ENCODE peak calls at places on chromosome 19, in nine cellular contexts. J is WERI-Rb-1, E is PC-9, U is uterus, Z is right lobe of liver, F is ascending aorta, Q is aorta, D is psoas muscle, C is mesenchymal stem cell. R is an unnamed sample. For H3K36me3, the result is how much of the 10 kb centered on the place peaks cover.

GRCh38 chr19:58330458-58330857 is 3.7 kb downstream of the ZSCAN22 start:
- DNase-seq in J (no peak), E (peak), U (no peak), Z (no peak), F (no peak), Q (no peak), D (no peak), C (peak), R (no peak)

GRCh38 chr19:39430675-39431593 is 4.8 kb downstream of the RPS16 start:
- DNase-seq in J (no peak), E (peak), U (no peak), Z (no peak), F (peak), Q (peak), D (no peak), C (peak), R (no peak)

GRCh38 chr19:33750587-33751385 is 45.9 kb upstream of the KCTD15 start:
- DNase-seq in J (peak), E (no peak), U (no peak), Z (no peak), F (no peak), Q (no peak), D (no peak), C (no peak), R (no peak)

GRCh38 chr19:2271516-2272103 is 10.4 kb downstream of the PEAK3 start:
- DNase-seq in J (no peak), E (no peak), U (peak), Z (peak), F (peak), Q (peak), D (peak), C (peak), R (no peak)

GRCh38 chr19:9251236-9251635 is 506 bp downstream of the OR7E24 start:
- DNase-seq in J (no peak), E (no peak), U (no peak), Z (no peak), F (no peak), Q (no peak), D (no peak), C (no peak), R (no peak)

GRCh38 chr19:51026554-51026831 is at the start of gene KLK11:
- DNase-seq in J (no peak), E (peak), U (no peak), Z (no peak), F (no peak), Q (no peak), D (no peak), C (no peak), R (no peak)

GRCh38 chr19:39408392-39409206 is 2.0 kb downstream of the ZFP36 start:
- DNase-seq in J (no peak), E (no peak), U (peak), Z (peak), F (peak), Q (no peak), D (no peak), C (peak), R (no peak)

GRCh38 chr19:12596927-12597548 is 13.6 kb downstream of the ZNF490 start:
- DNase-seq in J (no peak), E (no peak), U (no peak), Z (peak), F (no peak), Q (no peak), D (no peak), C (no peak), R (no peak)

GRCh38 chr19:13956365-13956744 is 4.0 kb downstream of the DCAF15 start:
- DNase-seq in J (no peak), E (no peak), U (no peak), Z (peak), F (no peak), Q (no peak), D (no peak), C (no peak), R (no peak)

GRCh38 chr19:3361384-3362216 is 4.8 kb upstream of the NFIC start:
- DNase-seq in J (no peak), E (no peak), U (no peak), Z (no peak), F (no peak), Q (no peak), D (no peak), C (peak), R (no peak)

GRCh38 chr19:32219392-32219791 is 126.0 kb upstream of the ZNF507 start:
- DNase-seq in J (no peak), E (no peak), U (no peak), Z (no peak), F (no peak), Q (no peak), D (no peak), C (no peak), R (peak)
- H3K4me3 ChIP-seq in J (no peak), E (no peak), U (no peak), Z (no peak), F (no peak), Q (no peak), D (no peak), C (no peak), R (no peak)

DNA sequence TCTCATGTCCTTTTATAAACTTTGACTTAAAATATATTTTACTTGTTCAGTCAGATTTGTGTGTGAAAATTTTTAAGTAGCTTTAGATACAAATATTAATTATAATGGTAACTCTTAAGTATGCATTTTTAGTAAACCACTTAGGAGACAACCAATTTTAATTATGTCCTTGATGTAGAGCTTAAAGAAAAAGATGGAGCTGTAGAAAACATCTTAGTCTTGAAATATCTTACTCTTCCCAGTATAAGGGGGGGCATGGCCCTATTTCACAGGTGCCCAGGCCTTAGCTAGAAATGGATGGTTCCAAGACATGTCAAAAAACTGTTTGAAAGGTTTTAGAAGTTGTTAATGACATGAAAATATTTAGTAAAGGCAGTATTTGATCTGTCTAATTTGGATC is 43.4 kb upstream of the CEACAM21 start:
- DNase-seq in J (no peak), E (no peak), U (no peak), Z (no peak), F (no peak), Q (no peak), D (no peak), C (no peak), R (no peak)
- H3K36me3 ChIP-seq in J (under half), E (under half), U (under half), Z (under half), F (under half), Q (under half), D (under half), C (under half), R (under half)

DNA sequence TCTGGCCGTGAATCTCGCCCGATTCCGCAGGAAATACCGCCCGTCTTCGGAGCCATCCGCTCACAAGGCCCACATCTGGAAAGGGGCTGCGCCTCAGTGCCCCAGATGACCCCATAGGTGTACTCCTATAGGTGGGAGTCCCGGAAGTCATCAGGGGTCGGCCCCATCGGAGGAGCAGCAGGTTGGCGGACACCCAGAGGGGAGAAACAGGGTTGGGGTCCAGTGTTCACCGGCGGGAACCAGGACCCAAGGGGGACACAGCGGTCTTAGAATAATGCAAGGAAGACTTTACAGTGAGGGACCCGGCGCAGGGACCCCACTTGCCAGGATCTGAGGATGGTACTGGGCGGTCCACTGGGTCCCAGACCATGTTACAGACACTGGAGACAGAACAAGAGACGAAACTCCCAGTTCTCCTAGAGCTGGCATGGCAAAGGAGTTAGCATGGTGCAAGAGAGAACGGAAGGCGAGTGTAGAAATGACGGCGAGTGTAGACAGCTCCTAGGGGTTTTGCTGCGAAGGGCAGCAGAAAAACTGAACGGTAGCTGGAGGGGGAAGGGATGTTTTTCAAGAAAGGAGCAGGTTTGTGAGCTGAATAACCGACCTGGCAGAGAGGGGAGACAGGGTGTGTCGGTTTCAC is 4.2 kb upstream of the RGL3 start:
- DNase-seq in J (no peak), E (no peak), U (no peak), Z (no peak), F (no peak), Q (no peak), D (no peak), C (no peak), R (no peak)
- H3K4me3 ChIP-seq in J (no peak), E (peak), U (no peak), Z (no peak), F (no peak), Q (no peak), D (no peak), C (no peak), R (no peak)

DNA sequence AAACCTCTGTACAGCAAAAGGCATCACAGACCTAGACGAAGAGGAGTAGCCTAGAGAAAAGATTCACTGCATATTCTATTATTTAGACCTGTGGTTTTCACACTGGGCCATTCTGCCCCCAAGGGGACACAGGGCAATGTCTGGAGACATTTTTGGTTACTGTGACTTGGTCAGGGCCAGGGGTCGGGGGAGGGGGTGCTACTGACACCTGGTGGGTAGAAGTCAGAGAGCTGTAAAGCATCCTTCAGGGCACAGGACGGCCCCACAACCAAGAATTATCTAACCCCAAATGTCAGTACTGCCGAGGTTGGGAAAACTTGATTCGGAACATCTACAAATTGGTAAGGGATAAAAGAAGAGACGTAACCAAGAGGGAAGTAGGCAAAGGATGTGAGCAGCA is 11.3 kb downstream of the ELAVL1 start:
- DNase-seq in J (no peak), E (no peak), U (no peak), Z (no peak), F (no peak), Q (no peak), D (no peak), C (no peak), R (no peak)
- H3K36me3 ChIP-seq in J (under half), E (under half), U (under half), Z (under half), F (under half), Q (under half), D (under half), C (under half), R (under half)

GRCh38 chr19:38081547-38082255 is 142.3 kb downstream of the DPF1 start:
- DNase-seq in J (no peak), E (no peak), U (no peak), Z (no peak), F (no peak), Q (no peak), D (no peak), C (no peak), R (no peak)
- H3K4me3 ChIP-seq in J (no peak), E (no peak), U (no peak), Z (no peak), F (no peak), Q (no peak), D (no peak), C (no peak), R (no peak)

GRCh38 chr19:16869331-16869972 is 19.3 kb upstream of the F2RL3 start:
- DNase-seq in J (no peak), E (no peak), U (no peak), Z (no peak), F (no peak), Q (no peak), D (no peak), C (no peak), R (no peak)
- H3K36me3 ChIP-seq in J (half or more), E (under half), U (under half), Z (half or more), F (half or more), Q (under half), D (under half), C (half or more), R (half or more)

DNA sequence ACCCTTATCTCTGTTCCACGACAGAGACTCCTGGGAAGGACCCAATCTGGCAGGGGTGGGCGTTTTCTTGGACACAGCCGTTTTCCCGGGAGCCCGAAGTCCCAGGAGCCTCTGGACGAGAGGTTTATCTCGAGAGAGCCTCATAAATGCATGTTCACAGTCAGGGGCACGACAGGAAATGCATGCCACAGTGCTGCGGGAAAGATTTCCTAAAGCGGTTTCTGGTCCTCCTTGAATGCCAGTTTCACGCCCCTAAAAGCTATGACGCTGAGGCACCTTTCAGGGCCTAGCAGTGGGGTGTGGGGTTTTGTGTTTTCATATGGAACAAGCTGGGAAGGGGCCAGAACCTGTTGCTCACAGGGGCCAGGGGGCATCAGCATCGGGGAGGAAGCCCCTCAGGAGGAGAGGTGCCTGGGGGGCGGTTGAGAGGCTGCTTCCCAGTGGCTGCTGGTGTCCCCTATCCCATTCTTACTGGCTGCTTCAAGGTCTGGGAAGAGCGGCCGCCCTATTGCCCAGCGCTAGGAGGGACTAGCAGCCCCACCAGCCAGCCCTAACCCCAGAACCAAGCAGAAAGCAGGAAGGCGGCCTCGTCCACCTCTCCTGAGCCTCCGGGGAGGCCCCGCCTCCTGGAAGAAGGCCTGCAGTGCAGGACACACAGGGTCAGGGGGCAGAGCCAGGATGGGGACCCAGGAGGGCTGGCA is 157.0 kb downstream of the KDM4B start:
- DNase-seq in J (no peak), E (no peak), U (no peak), Z (no peak), F (no peak), Q (no peak), D (no peak), C (peak), R (no peak)
- H3K4me3 ChIP-seq in J (no peak), E (no peak), U (no peak), Z (no peak), F (no peak), Q (no peak), D (no peak), C (no peak), R (no peak)

GRCh38 chr19:48596237-48596636 is 10.3 kb upstream of the SPACA4 start:
- DNase-seq in J (no peak), E (no peak), U (no peak), Z (no peak), F (no peak), Q (no peak), D (no peak), C (no peak), R (no peak)
- H3K36me3 ChIP-seq in J (under half), E (under half), U (under half), Z (under half), F (under half), Q (under half), D (under half), C (under half), R (under half)

GRCh38 chr19:40441719-40442253 is 2.3 kb downstream of the SERTAD3 start:
- DNase-seq in J (no peak), E (no peak), U (no peak), Z (no peak), F (no peak), Q (no peak), D (no peak), C (no peak), R (no peak)
- H3K4me3 ChIP-seq in J (no peak), E (peak), U (no peak), Z (no peak), F (no peak), Q (no peak), D (peak), C (peak), R (no peak)

GRCh38 chr19:55691561-55692481 is 16.8 kb downstream of the EPN1 start:
- DNase-seq in J (no peak), E (no peak), U (no peak), Z (no peak), F (no peak), Q (no peak), D (no peak), C (no peak), R (no peak)

GRCh38 chr19:55688422-55689218 is 13.6 kb downstream of the EPN1 start:
- DNase-seq in J (peak), E (no peak), U (no peak), Z (peak), F (no peak), Q (peak), D (no peak), C (no peak), R (no peak)

GRCh38 chr19:55690769-55691545 is 15.9 kb downstream of the EPN1 start:
- DNase-seq in J (no peak), E (no peak), U (no peak), Z (no peak), F (no peak), Q (no peak), D (no peak), C (no peak), R (no peak)

GRCh38 chr19:55689366-55690108 is 14.5 kb downstream of the EPN1 start:
- DNase-seq in J (no peak), E (no peak), U (no peak), Z (no peak), F (no peak), Q (peak), D (no peak), C (no peak), R (no peak)

DNA sequence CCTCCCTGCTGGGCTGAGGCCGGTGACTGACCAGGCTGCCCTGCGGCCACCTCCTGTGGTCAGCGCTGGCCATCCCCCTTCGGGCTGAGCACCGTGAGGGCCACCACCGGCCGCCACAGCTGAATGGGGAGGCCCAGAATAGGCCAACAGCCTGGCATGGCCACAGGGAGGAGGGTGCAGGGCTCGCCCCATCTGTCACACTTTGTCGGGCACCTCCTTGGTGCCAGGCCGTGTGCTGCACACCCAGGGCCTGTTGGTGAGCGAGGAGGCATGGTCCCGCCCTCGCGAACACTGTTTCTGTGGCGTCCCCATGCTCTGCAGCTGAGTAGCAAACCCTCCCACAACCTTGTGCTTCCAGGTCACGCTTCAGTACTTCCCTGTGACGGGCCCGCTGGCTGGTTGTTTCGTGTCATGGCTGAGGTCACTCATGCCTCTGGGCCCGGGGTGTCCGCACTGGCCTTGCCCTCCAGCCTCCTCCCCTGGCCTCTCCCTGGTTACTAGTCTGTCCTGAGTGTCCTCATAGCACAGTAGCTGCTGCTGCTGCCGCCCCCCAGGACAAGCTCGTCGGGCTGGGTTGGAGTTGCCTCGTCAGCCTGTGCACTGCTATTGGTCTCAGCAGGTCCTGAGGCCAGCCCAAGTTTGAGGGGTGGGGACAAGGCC is 15.2 kb downstream of the EPN1 start:
- DNase-seq in J (no peak), E (no peak), U (no peak), Z (no peak), F (no peak), Q (no peak), D (no peak), C (no peak), R (no peak)
- H3K36me3 ChIP-seq in J (half or more), E (under half), U (under half), Z (half or more), F (half or more), Q (under half), D (under half), C (half or more), R (half or more)